ENCODE peak calls at places on chromosomes 3 and 15, in six cellular contexts. W is aorta, M is activated T-cell treated with anti-CD3 and anti-CD28 coated beads for 1 hour, D is AG09319, I is substantia nigra, O is colonic mucosa. L is an unnamed sample.

GRCh38 chr15:67505675-67506572 is 15.0 kb upstream of the C15orf61 start:
- DNase-seq in W (no peak), M (no peak), D (no peak), I (no peak), O (no peak), L (no peak)

GRCh38 chr3:113269661-113270060 is 58.3 kb downstream of the BOC start:
- DNase-seq in W (no peak), M (no peak), D (no peak), I (no peak), O (no peak), L (no peak)

GRCh38 chr3:158791259-158791920 is 10.5 kb upstream of the MFSD1 start:
- DNase-seq in W (no peak), M (no peak), D (no peak), I (no peak), O (no peak), L (no peak)

GRCh38 chr15:88810449-88810848 is 7.2 kb downstream of the ACAN start:
- DNase-seq in W (no peak), M (no peak), D (no peak), I (no peak), O (no peak), L (no peak)

GRCh38 chr15:74505837-74506514 is 35.0 kb upstream of the ARID3B start:
- DNase-seq in W (no peak), M (no peak), D (no peak), I (no peak), O (no peak), L (no peak)

GRCh38 chr3:42756681-42757213 is 16.3 kb downstream of the CCDC13 start:
- DNase-seq in W (no peak), M (no peak), D (no peak), I (no peak), O (no peak), L (no peak)

GRCh38 chr3:124845406-124845805 is 41.8 kb downstream of the ITGB5 start:
- DNase-seq in W (peak; percentile 76), M (no peak), D (peak; percentile 76), I (no peak), O (peak; percentile 70), L (no peak)

GRCh38 chr15:76340802-76341365 is 4.3 kb downstream of the ISL2 start:
- DNase-seq in W (no peak), M (no peak), D (no peak), I (no peak), O (peak; percentile 46), L (no peak)

GRCh38 chr3:27043328-27043956 is 325.7 kb downstream of the NEK10 start:
- DNase-seq in W (no peak), M (no peak), D (no peak), I (no peak), O (no peak), L (no peak)

GRCh38 chr3:190303887-190304286 is 18.4 kb downstream of the CLDN1 start:
- DNase-seq in W (no peak), M (no peak), D (no peak), I (no peak), O (no peak), L (no peak)

GRCh38 chr15:50764331-50765201 is 940 bp downstream of the SPPL2A start:
- DNase-seq in W (no peak), M (no peak), D (no peak), I (no peak), O (no peak), L (no peak)

GRCh38 chr3:190117995-190118394 is 2.7 kb downstream of the P3H2 start:
- DNase-seq in W (no peak), M (no peak), D (no peak), I (no peak), O (no peak), L (no peak)

GRCh38 chr3:113136071-113136470 is 75.3 kb upstream of the BOC start:
- DNase-seq in W (no peak), M (no peak), D (peak; percentile 15), I (no peak), O (no peak), L (no peak)

GRCh38 chr15:35289029-35289617 is 204.0 kb upstream of the NANOGP8 start:
- DNase-seq in W (no peak), M (no peak), D (peak; percentile 39), I (no peak), O (no peak), L (no peak)

GRCh38 chr15:52706091-52706490 is 26.9 kb upstream of the ATOSA start:
- DNase-seq in W (no peak), M (no peak), D (no peak), I (no peak), O (no peak), L (no peak)

GRCh38 chr15:90654233-90655124 is 62.7 kb upstream of the BLM start:
- DNase-seq in W (peak; percentile 66), M (no peak), D (no peak), I (no peak), O (no peak), L (no peak)

GRCh38 chr3:192514081-192514753 is 213.1 kb downstream of the FGF12 start:
- DNase-seq in W (no peak), M (no peak), D (no peak), I (no peak), O (no peak), L (no peak)

GRCh38 chr3:46578973-46579755 is 13.1 kb upstream of the LRRC2 start:
- DNase-seq in W (no peak), M (no peak), D (no peak), I (no peak), O (peak; percentile 31), L (no peak)

GRCh38 chr3:67635806-67636205 is 18.6 kb downstream of the SUCLG2 start:
- DNase-seq in W (no peak), M (no peak), D (no peak), I (no peak), O (no peak), L (no peak)

GRCh38 chr3:154522031-154522430 is 92.0 kb upstream of the GPR149 start:
- DNase-seq in W (no peak), M (no peak), D (no peak), I (no peak), O (no peak), L (no peak)

GRCh38 chr15:28123408-28124023 is 24.4 kb upstream of the OCA2 start:
- DNase-seq in W (peak; percentile 76), M (peak; percentile 51), D (no peak), I (peak; percentile 62), O (peak; percentile 73), L (peak; percentile 37)

GRCh38 chr3:42117175-42118008 is 26.2 kb downstream of the TRAK1 start:
- DNase-seq in W (peak; percentile 78), M (no peak), D (no peak), I (peak; percentile 10), O (no peak), L (no peak)

GRCh38 chr15:67741313-67741712 is 84.0 kb upstream of the SKOR1 start:
- DNase-seq in W (no peak), M (no peak), D (no peak), I (no peak), O (no peak), L (no peak)

GRCh38 chr3:51538459-51539290 is at the start of gene RAD54L2:
- DNase-seq in W (peak; percentile 88), M (peak; percentile 75), D (peak; percentile 51), I (peak; percentile 76), O (peak; percentile 81), L (no peak)

GRCh38 chr3:23762214-23763039 is 43.3 kb upstream of the UBE2E1 start:
- DNase-seq in W (no peak), M (no peak), D (no peak), I (no peak), O (no peak), L (no peak)

GRCh38 chr3:33144433-33144832 is 30.6 kb downstream of the CRTAP start:
- DNase-seq in W (no peak), M (peak; percentile 6), D (no peak), I (no peak), O (no peak), L (no peak)

GRCh38 chr3:82055792-82056191 is 294.3 kb upstream of the GBE1 start:
- DNase-seq in W (no peak), M (no peak), D (no peak), I (no peak), O (no peak), L (no peak)

GRCh38 chr3:72487078-72487765 is 361.0 kb downstream of the SHQ1 start:
- DNase-seq in W (peak; percentile 78), M (no peak), D (peak; percentile 66), I (no peak), O (peak; percentile 52), L (peak; percentile 23)

GRCh38 chr3:165883866-165884478 is 46.7 kb upstream of the BCHE start:
- DNase-seq in W (no peak), M (no peak), D (no peak), I (no peak), O (no peak), L (no peak)

GRCh38 chr3:11803977-11804903 is 42.4 kb downstream of the TAMM41 start:
- DNase-seq in W (peak; percentile 60), M (peak; percentile 11), D (no peak), I (peak; percentile 24), O (peak; percentile 39), L (peak; percentile 29)

GRCh38 chr3:61600195-61600594 is 38.8 kb downstream of the PTPRG start:
- DNase-seq in W (no peak), M (no peak), D (no peak), I (no peak), O (no peak), L (no peak)

GRCh38 chr3:87186631-87187159 is 40.4 kb upstream of the CHMP2B start:
- DNase-seq in W (no peak), M (no peak), D (no peak), I (no peak), O (no peak), L (no peak)

GRCh38 chr15:66617137-66618090 is 51.6 kb upstream of the LCTL start:
- DNase-seq in W (peak; percentile 93), M (no peak), D (peak; percentile 38), I (peak; percentile 79), O (peak; percentile 76), L (peak; percentile 80)

L was measured in glomerular endothelial cell.